ENCODE peak calls at places on chromosomes 7 and 10, in seven cellular contexts. F is effector CD4-positive, alpha-beta T cell; X is HS-5; Q is activated naive CD4-positive, alpha-beta T cell; Z is T-helper 1 cell; I is mesendoderm; H is GM19239. C is an unnamed sample.

GRCh38 chr7:8379264-8379663 is 54.1 kb upstream of the NXPH1 start:
- DNase-seq in F (no peak), X (no peak), Q (no peak), Z (no peak), I (no peak), H (no peak), C (no peak)

GRCh38 chr7:130490287-130490686 is 1.6 kb upstream of the MEST start:
- DNase-seq in F (no peak), X (no peak), Q (no peak), Z (no peak), I (peak; percentile 64), H (no peak), C (peak; percentile 11)

GRCh38 chr7:39357648-39358047 is 208.6 kb upstream of the YAE1 start:
- DNase-seq in F (no peak), X (no peak), Q (no peak), Z (no peak), I (peak; percentile 36), H (no peak), C (no peak)

GRCh38 chr7:18754766-18755165 is 259.2 kb downstream of the HDAC9 start:
- DNase-seq in F (no peak), X (no peak), Q (no peak), Z (no peak), I (no peak), H (no peak), C (peak; percentile 14)

GRCh38 chr7:16315280-16315679 is 106.1 kb downstream of the CRPPA start:
- DNase-seq in F (no peak), X (no peak), Q (no peak), Z (no peak), I (no peak), H (no peak), C (no peak)

GRCh38 chr7:82624337-82624736 is 180.8 kb upstream of the CACNA2D1 start:
- DNase-seq in F (no peak), X (peak; percentile 74), Q (no peak), Z (no peak), I (no peak), H (no peak), C (peak; percentile 72)

GRCh38 chr7:15667999-15668398 is 18.5 kb downstream of the MEOX2 start:
- DNase-seq in F (no peak), X (no peak), Q (no peak), Z (no peak), I (no peak), H (no peak), C (no peak)

GRCh38 chr7:28381466-28381865 is 30.9 kb upstream of the CREB5 start:
- DNase-seq in F (no peak), X (no peak), Q (no peak), Z (no peak), I (no peak), H (no peak), C (no peak)

GRCh38 chr7:81710751-81711150 is 59.1 kb downstream of the HGF start:
- DNase-seq in F (no peak), X (no peak), Q (no peak), Z (no peak), I (peak; percentile 45), H (no peak), C (no peak)

GRCh38 chr10:34194259-34194658 is 620.8 kb downstream of the PARD3 start:
- DNase-seq in F (no peak), X (no peak), Q (no peak), Z (no peak), I (no peak), H (no peak), C (no peak)

GRCh38 chr7:127418459-127418858 is 26.0 kb upstream of the ZNF800 start:
- DNase-seq in F (no peak), X (no peak), Q (no peak), Z (no peak), I (no peak), H (no peak), C (no peak)

GRCh38 chr7:53596230-53596629 is 560.8 kb downstream of the POM121L12 start:
- DNase-seq in F (no peak), X (no peak), Q (no peak), Z (no peak), I (peak; percentile 93), H (no peak), C (peak; percentile 42)

GRCh38 chr10:31353574-31353973 is 34.6 kb downstream of the ZEB1 start:
- DNase-seq in F (peak; percentile 16), X (peak; percentile 22), Q (no peak), Z (peak; percentile 70), I (peak; percentile 49), H (no peak), C (peak; percentile 68)

GRCh38 chr7:130102588-130102987 is 32.3 kb downstream of the KLHDC10 start:
- DNase-seq in F (no peak), X (no peak), Q (no peak), Z (no peak), I (no peak), H (no peak), C (no peak)

GRCh38 chr7:24916463-24917040 is 63.4 kb downstream of the OSBPL3 start:
- DNase-seq in F (no peak), X (no peak), Q (no peak), Z (no peak), I (no peak), H (no peak), C (no peak)